ENCODE peak calls at places on chromosomes 16 and 17, in four cellular contexts. L, C, I and M are unnamed samples.

GRCh38 chr16:21710938-21711337 is 47.2 kb downstream of the OTOA start:
- DNase-seq in L (no peak), C (no peak), I (no peak), M (no peak)

GRCh38 chr17:29972277-29972676 is 30.8 kb downstream of the EFCAB5 start:
- DNase-seq in L (no peak), C (no peak), I (no peak), M (no peak)

GRCh38 chr17:9576521-9577401 is at the start of gene CFAP52:
- DNase-seq in L (peak; percentile 57), C (peak; percentile 68), I (peak; percentile 28), M (peak; percentile 39)

GRCh38 chr16:2856061-2856670 is 1.8 kb downstream of the PRSS22 start:
- DNase-seq in L (no peak), C (peak; percentile 80), I (no peak), M (no peak)

GRCh38 chr17:43851744-43852143 is 4.8 kb downstream of the CD300LG start:
- DNase-seq in L (no peak), C (no peak), I (no peak), M (no peak)

GRCh38 chr16:29815793-29816693 is at the start of gene PAGR1:
- DNase-seq in L (peak; percentile 95), C (peak; percentile 94), I (peak; percentile 100), M (peak; percentile 99)

GRCh38 chr17:63495471-63495870 is 18.6 kb downstream of the ACE start:
- DNase-seq in L (no peak), C (no peak), I (no peak), M (no peak)

GRCh38 chr17:42016411-42016831 is 818 bp downstream of the DNAJC7 start:
- DNase-seq in L (no peak), C (no peak), I (no peak), M (no peak)

GRCh38 chr17:42428141-42428944 is 5.3 kb upstream of the CAVIN1 start:
- DNase-seq in L (no peak), C (no peak), I (no peak), M (no peak)

DNA sequence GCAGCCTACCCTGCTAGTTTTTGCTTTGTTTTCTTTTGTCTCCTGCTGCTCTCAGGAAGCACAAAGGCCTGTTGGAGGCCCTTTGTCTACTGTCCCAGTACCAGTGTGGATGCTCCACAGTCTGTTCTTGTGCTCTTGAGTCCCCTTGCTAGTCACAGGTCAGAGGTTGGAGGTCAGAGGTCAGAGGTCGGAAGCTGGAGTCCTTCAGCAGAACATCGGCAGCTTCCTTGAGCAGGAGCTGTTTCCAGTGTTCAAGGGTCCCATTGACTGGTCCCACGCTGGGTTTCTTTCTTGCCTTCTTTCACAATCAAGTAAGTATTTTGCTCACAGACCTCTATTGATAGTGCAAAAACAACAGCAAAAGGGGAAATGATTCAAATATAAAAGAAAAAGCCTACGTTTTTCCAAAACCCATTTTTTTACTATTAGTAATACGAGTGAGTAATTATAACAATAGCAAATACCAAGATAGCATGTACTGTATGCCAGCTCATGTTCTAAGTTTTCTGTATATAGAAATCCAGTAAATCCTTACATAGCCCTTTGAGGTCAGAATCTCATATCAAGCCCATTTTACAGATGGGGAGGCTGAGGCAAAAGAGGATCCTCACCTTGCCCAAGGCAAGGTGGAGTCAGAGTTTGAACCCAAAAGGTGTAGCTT is 10.9 kb upstream of the IL34 start:
- DNase-seq in L (no peak), C (no peak), I (no peak), M (no peak)
- TF ChIP-seq SPI1 in L (no peak), C (no peak), I (no peak), M (no peak)

GRCh38 chr16:11334831-11335404 is 10.3 kb upstream of the RMI2 start:
- DNase-seq in L (no peak), C (no peak), I (no peak), M (no peak)
- TF ChIP-seq POLR2AphosphoS5 in L (no peak), C (no peak), I (no peak), M (no peak)

GRCh38 chr17:7717756-7718350 is 309 bp downstream of the DNAH2 start:
- DNase-seq in L (no peak), C (no peak), I (no peak), M (no peak)
- TF ChIP-seq SPI1 in L (no peak), C (no peak), I (no peak), M (peak; percentile 27)

DNA sequence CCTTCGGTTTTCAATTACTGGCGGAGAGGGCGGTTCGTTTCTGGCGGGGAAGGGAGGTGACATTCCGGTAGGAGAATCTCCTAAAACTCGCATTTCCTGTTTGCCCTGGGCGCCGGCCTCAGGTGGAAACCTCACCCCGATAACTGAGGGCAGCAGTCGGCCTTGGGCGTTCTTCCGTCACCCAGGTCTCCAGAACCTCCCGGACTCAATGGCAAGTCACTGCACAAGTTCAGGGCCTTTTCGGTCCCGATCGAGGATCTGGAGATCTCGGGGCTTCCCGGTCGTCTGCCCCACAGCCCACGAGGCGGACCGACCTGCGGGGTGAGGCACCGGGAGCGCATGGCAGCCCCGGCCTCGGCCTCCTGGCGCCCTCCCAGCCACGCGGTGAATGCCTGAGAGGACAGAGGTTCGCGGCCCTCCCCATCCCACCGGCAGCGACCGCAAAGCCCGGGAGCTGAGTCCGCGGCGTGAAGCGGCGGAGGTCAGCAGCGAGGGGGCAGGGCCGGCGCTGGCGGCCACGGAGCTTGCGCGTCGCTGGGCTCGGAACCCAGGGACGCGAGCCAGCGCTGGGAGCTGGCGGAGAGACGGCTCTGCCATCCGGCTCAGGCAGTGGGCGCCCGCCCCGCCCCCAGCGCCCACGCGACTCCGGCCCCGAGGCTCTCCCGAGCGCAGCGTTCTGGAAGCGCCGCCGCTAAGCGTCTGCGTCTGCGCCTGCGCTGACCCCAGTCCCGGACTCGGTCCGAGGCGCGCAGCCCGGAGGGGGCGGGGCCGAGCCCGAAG is 58.4 kb downstream of the SRL start:
- DNase-seq in L (peak; percentile 100), C (peak; percentile 99), I (peak; percentile 56), M (peak; percentile 88)
- TF ChIP-seq POLR2AphosphoS5 in L (no peak), C (peak; percentile 54), I (no peak), M (peak; percentile 46)

DNA sequence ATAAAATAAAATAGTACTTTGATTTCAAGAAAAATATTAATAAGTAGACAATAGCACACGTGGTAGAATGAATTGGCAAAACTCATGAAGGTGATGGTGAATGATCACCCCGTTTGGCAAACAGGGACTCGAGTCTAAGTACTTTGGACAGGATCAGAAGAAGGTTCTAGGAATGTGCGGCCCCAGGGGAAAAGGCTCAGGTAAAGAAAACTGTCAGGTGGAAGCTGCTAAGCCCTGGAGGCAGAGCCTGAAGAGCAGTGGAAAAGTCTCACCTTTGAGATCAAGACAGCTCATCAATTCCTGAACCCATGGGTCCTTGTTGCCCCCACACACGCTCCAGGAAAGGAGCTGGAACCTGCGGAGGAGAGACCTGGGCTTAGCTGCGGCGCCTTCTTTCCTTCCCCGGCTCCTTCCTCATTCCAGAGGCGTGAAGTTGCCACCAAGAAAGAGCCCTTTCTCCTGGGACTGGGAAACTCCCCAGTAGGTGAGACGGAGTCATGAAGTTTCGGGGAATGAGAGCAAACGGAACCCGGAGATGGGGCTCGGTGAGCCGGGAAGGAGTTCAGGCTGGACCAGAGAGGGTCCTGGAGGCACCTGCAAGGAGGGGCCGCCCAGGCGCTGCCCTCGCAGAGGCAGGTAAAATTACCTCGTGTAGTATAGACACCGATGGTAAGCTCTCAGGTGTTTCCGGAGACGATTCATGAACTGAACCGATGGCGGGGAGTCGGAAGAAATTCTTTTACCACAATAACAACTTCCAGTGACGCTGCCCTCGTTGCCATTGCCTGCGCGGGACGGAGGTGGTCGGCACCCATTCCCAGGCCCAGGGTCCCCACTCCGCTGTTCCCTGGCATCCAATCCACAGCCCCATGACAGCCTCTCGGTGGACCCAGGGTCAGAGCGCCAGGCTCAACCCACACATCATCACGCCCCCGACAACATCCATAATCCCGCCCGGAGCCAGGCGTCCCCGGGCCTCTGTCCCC is 1.2 kb upstream of the ZMYND15 start:
- DNase-seq in L (no peak), C (no peak), I (no peak), M (no peak)
- TF ChIP-seq SPI1 in L (no peak), C (no peak), I (no peak), M (no peak)

DNA sequence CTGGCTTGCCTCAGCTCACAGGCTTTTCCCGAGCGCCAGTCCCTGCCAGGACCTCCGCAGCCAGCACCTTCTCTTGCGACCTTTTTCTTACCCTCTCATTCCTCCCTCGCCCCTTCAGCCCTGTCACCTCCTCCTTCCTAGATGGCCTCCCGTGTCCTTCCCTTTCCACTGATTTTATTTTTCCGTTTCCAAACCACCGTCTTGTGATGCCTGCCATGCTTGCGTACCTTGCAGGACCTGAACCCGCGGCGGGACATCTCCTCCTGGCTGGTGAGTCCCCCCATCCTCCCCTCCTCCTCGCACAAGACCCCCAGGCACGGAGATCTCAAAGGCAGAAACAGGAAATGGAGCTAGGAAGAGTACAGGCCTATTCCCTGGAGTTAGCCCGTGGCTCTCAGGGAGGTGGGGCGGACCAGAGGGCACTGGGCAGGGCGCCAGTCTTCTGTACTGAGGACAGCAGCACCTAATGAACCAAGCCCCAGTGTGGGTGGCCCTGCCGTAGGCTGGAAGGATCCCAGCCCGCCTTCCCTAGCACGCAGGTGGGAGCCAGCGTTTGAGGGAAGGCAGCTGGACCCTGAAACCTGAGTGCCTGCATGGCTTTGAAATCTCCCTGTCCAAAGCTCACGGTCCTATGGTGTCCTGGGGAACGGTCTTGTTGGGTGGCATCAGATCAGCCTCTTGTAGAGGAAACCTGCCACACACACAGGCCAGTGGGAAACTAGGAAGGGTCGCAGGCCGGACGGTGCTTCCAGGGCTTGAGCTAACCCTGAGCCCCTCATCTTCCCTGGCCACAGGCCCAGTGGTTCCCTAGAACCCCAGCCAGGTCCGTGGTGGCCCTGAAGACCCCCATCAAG is 612 bp downstream of the CISD3 start:
- DNase-seq in L (no peak), C (no peak), I (no peak), M (peak; percentile 18)
- TF ChIP-seq POLR2AphosphoS5 in L (no peak), C (no peak), I (no peak), M (peak; percentile 35)

GRCh38 chr17:35627417-35627816 is 40.3 kb downstream of the AP2B1 start:
- DNase-seq in L (no peak), C (no peak), I (no peak), M (no peak)
- TF ChIP-seq SPI1 in L (no peak), C (no peak), I (no peak), M (no peak)

GRCh38 chr17:81243333-81243664 is 4.2 kb downstream of the NDUFAF8 start:
- DNase-seq in L (no peak), C (no peak), I (no peak), M (no peak)

GRCh38 chr17:81242421-81243332 is 3.6 kb downstream of the NDUFAF8 start:
- DNase-seq in L (no peak), C (no peak), I (no peak), M (no peak)

GRCh38 chr17:81239714-81240555 is 817 bp downstream of the NDUFAF8 start:
- DNase-seq in L (no peak), C (no peak), I (no peak), M (peak; percentile 58)

GRCh38 chr17:81241203-81241602 is 2.1 kb downstream of the NDUFAF8 start:
- DNase-seq in L (no peak), C (no peak), I (no peak), M (no peak)

DNA sequence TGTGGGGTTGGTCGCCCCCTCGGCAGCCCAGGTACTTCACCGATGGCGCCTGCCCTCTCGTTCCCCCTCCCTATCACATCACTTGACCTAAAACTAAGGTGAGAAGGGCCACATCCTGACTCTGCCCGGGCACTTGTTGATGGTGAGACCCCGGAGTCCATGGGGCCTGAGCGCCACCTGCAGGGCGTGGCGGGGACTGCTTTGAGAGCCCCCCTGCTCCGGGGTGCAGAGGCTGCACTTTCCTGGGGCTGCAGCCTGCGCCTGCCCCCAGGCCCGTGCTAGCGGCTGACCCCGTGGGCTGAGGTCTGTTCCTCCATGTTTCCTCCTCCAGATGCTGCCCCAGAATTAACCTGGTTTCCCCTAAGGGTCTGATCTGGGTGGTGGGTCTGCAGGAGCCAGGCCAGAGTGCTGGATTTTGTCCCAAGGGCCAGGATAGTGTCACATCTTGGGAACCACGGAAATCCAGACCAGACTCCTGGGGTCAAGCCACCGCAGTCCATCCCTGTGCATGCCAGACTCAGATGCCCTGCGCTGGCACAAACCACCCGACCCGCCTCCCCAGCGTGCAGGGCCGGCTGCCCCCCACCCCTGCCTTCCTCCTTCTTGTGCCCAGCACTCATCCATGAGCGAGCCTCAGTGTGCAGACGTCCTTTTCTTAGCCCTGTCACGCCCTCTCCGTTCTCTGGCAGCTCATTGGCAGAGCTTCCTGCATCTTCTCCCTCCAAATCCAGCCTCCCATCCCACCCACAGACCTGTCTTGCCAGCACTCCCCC is 2.7 kb downstream of the NDUFAF8 start:
- DNase-seq in L (peak; percentile 79), C (peak; percentile 84), I (no peak), M (peak; percentile 69)
- TF ChIP-seq POLR2AphosphoS5 in L (peak; percentile 69), C (no peak), I (no peak), M (no peak)